ENCODE peak calls at places on chromosomes 11 and 22, in five cellular contexts. U is K562, C is HepG2, G is GM12878, W is H1. E is an unnamed sample. For H3K4me1, the result is how much of the 10 kb centered on the place peaks cover.

GRCh38 chr11:121595717-121596156 is 143.0 kb upstream of the SORL1-AS1 start:
- DNase-seq in U (no peak), C (no peak), G (no peak), W (no peak), E (peak)

GRCh38 chr11:9858822-9859221 is 194.9 kb downstream of the SWAP70 start:
- DNase-seq in U (peak), C (peak), G (no peak), W (no peak), E (no peak)

GRCh38 chr11:45904309-45904915 is 2.7 kb downstream of the FREY1 start:
- DNase-seq in U (peak), C (no peak), G (no peak), W (no peak), E (no peak)

GRCh38 chr11:69377029-69377952 is 83.3 kb downstream of the MYEOV start:
- DNase-seq in U (no peak), C (no peak), G (no peak), W (no peak), E (no peak)

GRCh38 chr22:46748948-46749681 is 11.1 kb upstream of the CERK start:
- DNase-seq in U (no peak), C (no peak), G (no peak), W (no peak), E (no peak)

GRCh38 chr11:69546735-69547370 is 65.4 kb downstream of the LINC01488 start:
- DNase-seq in U (no peak), C (no peak), G (peak), W (no peak), E (no peak)

GRCh38 chr11:2803186-2804057 is 82.2 kb downstream of the CDKN1C start:
- DNase-seq in U (no peak), C (no peak), G (no peak), W (no peak), E (no peak)

GRCh38 chr11:134026655-134027343 is 42.1 kb upstream of the JAM3 start:
- DNase-seq in U (no peak), C (no peak), G (no peak), W (no peak), E (no peak)

GRCh38 chr11:43035011-43035564 is 276.7 kb upstream of the API5 start:
- DNase-seq in U (no peak), C (no peak), G (no peak), W (no peak), E (no peak)

GRCh38 chr22:39287076-39287743 is 32.2 kb downstream of the RPL3 start:
- DNase-seq in U (no peak), C (no peak), G (no peak), W (no peak), E (no peak)

GRCh38 chr11:8031248-8032115 is 44.3 kb downstream of the EIF3F start:
- DNase-seq in U (no peak), C (no peak), G (no peak), W (no peak), E (no peak)

GRCh38 chr11:123173040-123173855 is 21.8 kb downstream of the CLMP start:
- DNase-seq in U (no peak), C (no peak), G (no peak), W (no peak), E (no peak)

GRCh38 chr11:20355221-20356219 is 8.0 kb upstream of the HTATIP2 start:
- DNase-seq in U (peak), C (peak), G (no peak), W (no peak), E (peak)

GRCh38 chr22:32811788-32812187 is 10.3 kb downstream of the TIMP3 start:
- DNase-seq in U (no peak), C (no peak), G (no peak), W (no peak), E (no peak)

GRCh38 chr11:43576834-43577521 is 103.6 kb upstream of the HSD17B12 start:
- DNase-seq in U (peak), C (peak), G (no peak), W (no peak), E (peak)

GRCh38 chr22:37848587-37849088 is 581 bp upstream of the EIF3L start:
- DNase-seq in U (peak), C (peak), G (no peak), W (no peak), E (peak)

GRCh38 chr11:120068114-120068573 is 69.8 kb downstream of the TRIM29 start:
- DNase-seq in U (no peak), C (no peak), G (no peak), W (no peak), E (no peak)

GRCh38 chr22:50184541-50185383 is 951 bp upstream of the TRABD start:
- DNase-seq in U (no peak), C (no peak), G (no peak), W (no peak), E (no peak)

GRCh38 chr11:44244649-44245308 is 65.2 kb downstream of the ALX4 start:
- DNase-seq in U (no peak), C (no peak), G (no peak), W (no peak), E (no peak)

GRCh38 chr11:117195761-117196160 is 3.4 kb upstream of the TAGLN start:
- DNase-seq in U (no peak), C (no peak), G (no peak), W (no peak), E (no peak)

GRCh38 chr11:122189259-122189658 is 73.2 kb upstream of the BLID start:
- DNase-seq in U (no peak), C (no peak), G (no peak), W (no peak), E (peak)

GRCh38 chr22:43476341-43476740 is 64.5 kb downstream of the MPPED1 start:
- DNase-seq in U (no peak), C (peak), G (no peak), W (no peak), E (no peak)

GRCh38 chr11:108580645-108581044 is 12.9 kb downstream of the EXPH5 start:
- DNase-seq in U (no peak), C (no peak), G (no peak), W (no peak), E (no peak)

GRCh38 chr11:92168936-92169335 is 55.7 kb upstream of the FAT3 start:
- DNase-seq in U (no peak), C (no peak), G (no peak), W (no peak), E (no peak)

GRCh38 chr11:133808393-133809140 is 36.7 kb downstream of the SPATA19 start:
- DNase-seq in U (no peak), C (no peak), G (no peak), W (no peak), E (no peak)

GRCh38 chr11:61163714-61164609 is 2.7 kb upstream of the VPS37C start:
- DNase-seq in U (peak), C (no peak), G (no peak), W (no peak), E (no peak)

GRCh38 chr11:109435121-109435742 is 13.2 kb downstream of the C11orf87 start:
- DNase-seq in U (no peak), C (no peak), G (no peak), W (no peak), E (no peak)

GRCh38 chr11:44913502-44913901 is 37.2 kb downstream of the TP53I11 start:
- DNase-seq in U (no peak), C (no peak), G (no peak), W (no peak), E (no peak)

GRCh38 chr22:41688365-41689211 is at the start of gene SNU13:
- DNase-seq in U (peak), C (peak), G (peak), W (no peak), E (peak)

GRCh38 chr22:25853902-25854301 is 111.9 kb downstream of the MYO18B start:
- DNase-seq in U (peak), C (peak), G (no peak), W (no peak), E (peak)

GRCh38 chr11:36222755-36223635 is 66.2 kb downstream of the COMMD9 start:
- DNase-seq in U (no peak), C (no peak), G (no peak), W (no peak), E (no peak)

GRCh38 chr22:34976886-34977285 is 89.1 kb upstream of the ISX start:
- DNase-seq in U (no peak), C (no peak), G (no peak), W (no peak), E (no peak)

GRCh38 chr11:1861435-1862411 is 8.8 kb downstream of the LSP1 start:
- DNase-seq in U (no peak), C (no peak), G (no peak), W (no peak), E (no peak)

GRCh38 chr22:44086759-44087158 is 62.7 kb downstream of the PARVB start:
- DNase-seq in U (no peak), C (no peak), G (no peak), W (no peak), E (no peak)

GRCh38 chr22:31094741-31095140 is 12.6 kb downstream of the SELENOM start:
- DNase-seq in U (no peak), C (no peak), G (no peak), W (no peak), E (no peak)

GRCh38 chr11:9651899-9652748 is 11.8 kb upstream of the SWAP70 start:
- DNase-seq in U (peak), C (no peak), G (no peak), W (no peak), E (no peak)

GRCh38 chr11:31881825-31882224 is 70.7 kb upstream of the PAX6 start:
- DNase-seq in U (no peak), C (no peak), G (no peak), W (no peak), E (no peak)
- H3K27ac ChIP-seq in U (no peak), C (no peak), G (no peak), W (no peak), E (no peak)

GRCh38 chr11:26550022-26550421 is 22.0 kb downstream of the MUC15 start:
- DNase-seq in U (no peak), C (no peak), G (no peak), W (no peak), E (no peak)

GRCh38 chr11:26556582-26556981 is 15.5 kb downstream of the MUC15 start:
- DNase-seq in U (no peak), C (no peak), G (no peak), W (no peak), E (no peak)

GRCh38 chr11:26553182-26553581 is 18.9 kb downstream of the MUC15 start:
- DNase-seq in U (no peak), C (no peak), G (no peak), W (no peak), E (no peak)

GRCh38 chr11:26549176-26549575 is 22.9 kb downstream of the MUC15 start:
- DNase-seq in U (no peak), C (no peak), G (no peak), W (no peak), E (no peak)

DNA sequence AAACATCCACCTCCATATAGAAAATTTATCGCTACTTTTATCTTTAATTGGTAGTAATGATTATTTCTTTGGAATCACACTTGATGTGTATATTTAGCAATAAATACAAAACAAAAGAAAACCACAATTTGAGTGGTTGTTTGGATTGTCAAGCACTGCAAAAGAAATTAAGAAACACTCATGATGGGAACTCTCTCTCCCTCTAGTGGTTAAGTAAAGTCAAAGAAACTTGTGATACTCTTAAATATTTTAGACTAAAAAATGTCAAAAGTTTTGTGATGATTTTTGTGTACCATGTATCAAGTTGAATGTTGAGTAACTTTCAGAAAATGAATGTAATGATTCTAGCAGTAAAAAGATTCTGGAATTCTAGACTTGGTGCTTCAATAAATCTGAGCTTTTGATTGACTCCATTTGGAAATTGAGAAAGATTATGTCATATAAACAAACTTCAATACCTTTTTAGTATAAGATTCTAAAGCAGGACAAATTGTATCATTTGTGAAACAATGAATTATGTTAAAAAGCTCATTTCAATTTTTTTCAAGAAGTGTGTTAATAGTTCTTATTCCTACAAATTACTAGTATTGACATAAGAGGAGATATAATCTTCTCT is 20.8 kb downstream of the MUC15 start:
- DNase-seq in U (no peak), C (no peak), G (no peak), W (no peak), E (no peak)
- H3K4me1 ChIP-seq in U (under half), C (under half), G (under half), W (under half), E (under half)

DNA sequence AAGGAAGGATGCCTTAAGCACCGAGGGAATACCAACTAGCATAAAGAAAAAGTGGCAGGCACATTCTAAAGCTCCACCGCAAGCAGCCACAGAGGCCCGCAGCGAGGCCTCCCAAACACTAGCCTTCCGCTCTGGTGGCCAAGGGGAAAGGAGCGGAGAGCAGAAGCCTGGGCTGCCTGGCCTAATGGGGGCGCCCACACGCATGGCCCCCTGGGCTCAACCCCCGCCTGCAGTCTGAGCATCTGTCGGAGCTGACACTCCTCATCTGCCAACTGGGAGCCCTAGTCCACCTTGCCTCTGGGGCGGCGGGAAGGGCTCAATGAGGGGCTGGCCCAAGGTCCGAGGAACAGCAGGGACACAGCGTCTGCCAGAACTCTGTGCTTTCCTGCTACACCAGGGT is 50.1 kb upstream of the WNT11 start:
- DNase-seq in U (no peak), C (no peak), G (no peak), W (peak), E (no peak)
- TF ChIP-seq SP1 in U (no peak), C (no peak), G (no peak), W (no peak), E (no peak)

GRCh38 chr11:128735935-128736610 is 42.2 kb downstream of the FLI1 start:
- DNase-seq in U (no peak), C (no peak), G (no peak), W (no peak), E (no peak)
- H3K27ac ChIP-seq in U (no peak), C (no peak), G (peak), W (no peak), E (no peak)

GRCh38 chr11:67279589-67280340 is 9.3 kb upstream of the ANKRD13D start:
- DNase-seq in U (no peak), C (no peak), G (no peak), W (no peak), E (no peak)

GRCh38 chr11:67280341-67280790 is 8.7 kb upstream of the ANKRD13D start:
- DNase-seq in U (no peak), C (no peak), G (no peak), W (no peak), E (no peak)

GRCh38 chr11:67281552-67282150 is 7.5 kb upstream of the ANKRD13D start:
- DNase-seq in U (no peak), C (no peak), G (no peak), W (no peak), E (no peak)

GRCh38 chr11:67282155-67282875 is 6.8 kb upstream of the ANKRD13D start:
- DNase-seq in U (no peak), C (no peak), G (no peak), W (no peak), E (no peak)

DNA sequence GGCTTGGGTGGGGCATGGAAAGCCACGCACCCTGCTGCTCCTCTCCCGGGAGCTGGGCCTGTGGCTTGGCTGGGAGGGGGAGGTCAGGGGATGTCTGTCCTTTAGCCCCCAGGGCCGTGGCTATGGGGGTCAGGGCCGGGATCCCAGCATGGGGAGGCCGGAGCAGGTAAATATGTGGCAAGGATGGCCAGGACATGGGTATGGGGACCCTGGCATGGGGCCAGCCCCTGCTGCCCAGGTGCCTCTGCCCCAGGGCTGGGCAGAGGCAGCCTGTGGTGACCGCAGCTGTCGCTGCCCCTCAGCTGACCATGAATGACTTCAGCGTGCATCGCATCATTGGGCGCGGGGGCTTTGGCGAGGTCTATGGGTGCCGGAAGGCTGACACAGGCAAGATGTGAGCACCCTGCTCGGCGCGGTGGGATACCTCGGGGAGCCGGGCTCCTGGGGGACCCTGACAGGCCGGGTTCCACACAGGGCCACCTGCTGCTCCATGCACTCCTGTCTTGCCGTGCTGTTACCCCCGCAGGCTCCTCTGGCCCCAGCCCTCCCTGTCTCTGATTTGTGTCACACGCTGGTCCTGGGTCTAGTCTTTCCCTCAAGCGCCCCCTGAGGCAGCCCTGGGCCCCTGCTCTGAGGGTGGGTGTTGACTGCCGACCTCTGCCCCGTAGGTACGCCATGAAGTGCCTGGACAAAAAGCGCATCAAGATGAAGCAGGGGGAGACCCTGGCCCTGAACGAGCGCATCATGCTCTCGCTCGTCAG is 8.1 kb upstream of the ANKRD13D start:
- DNase-seq in U (no peak), C (no peak), G (no peak), W (no peak), E (no peak)
- H3K4me1 ChIP-seq in U (under half), C (under half), G (under half), W (under half), E (under half)